ENCODE peak calls at places on chromosomes 4 and X, in six cellular contexts. One of them, this sample, is unnamed.

GRCh38 chr4:178080312-178080711 is 638.1 kb upstream of the AGA start:
- DNase-seq in trophoblast cell: no peak
- DNase-seq in IMR-90: no peak
- DNase-seq in H9: no peak
- DNase-seq in neuronal stem cell: no peak
- DNase-seq in H1: no peak
- DNase-seq in this sample: no peak

GRCh38 chrX:124736553-124737240 is 390.3 kb downstream of the SH2D1A start:
- DNase-seq in trophoblast cell: no peak
- DNase-seq in IMR-90: no peak
- DNase-seq in H9: peak
- DNase-seq in neuronal stem cell: no peak
- DNase-seq in H1: peak
- DNase-seq in this sample: no peak

GRCh38 chr4:29549308-29549707 is 1170.9 kb upstream of the PCDH7 start:
- DNase-seq in trophoblast cell: no peak
- DNase-seq in IMR-90: peak
- DNase-seq in H9: no peak
- DNase-seq in neuronal stem cell: no peak
- DNase-seq in H1: no peak
- DNase-seq in this sample: no peak

GRCh38 chr4:6267573-6267972 is 2.1 kb upstream of the WFS1 start:
- DNase-seq in trophoblast cell: no peak
- DNase-seq in IMR-90: no peak
- DNase-seq in H9: no peak
- DNase-seq in neuronal stem cell: no peak
- DNase-seq in H1: no peak
- DNase-seq in this sample: peak

GRCh38 chrX:22247169-22247568 is 25.5 kb upstream of the CBLL2 start:
- DNase-seq in trophoblast cell: peak
- DNase-seq in IMR-90: peak
- DNase-seq in H9: no peak
- DNase-seq in neuronal stem cell: no peak
- DNase-seq in H1: no peak
- DNase-seq in this sample: no peak

GRCh38 chr4:132218406-132218805 is 930.7 kb upstream of the PCDH10 start:
- DNase-seq in trophoblast cell: no peak
- DNase-seq in IMR-90: peak
- DNase-seq in H9: no peak
- DNase-seq in neuronal stem cell: no peak
- DNase-seq in H1: no peak
- DNase-seq in this sample: no peak

GRCh38 chrX:117711774-117712173 is 404.8 kb downstream of the KLHL13 start:
- DNase-seq in trophoblast cell: no peak
- DNase-seq in IMR-90: no peak
- DNase-seq in H9: no peak
- DNase-seq in neuronal stem cell: no peak
- DNase-seq in H1: no peak
- DNase-seq in this sample: no peak

GRCh38 chr4:52015366-52015765 is 4.8 kb downstream of the LRRC66 start:
- DNase-seq in trophoblast cell: no peak
- DNase-seq in IMR-90: no peak
- DNase-seq in H9: no peak
- DNase-seq in neuronal stem cell: no peak
- DNase-seq in H1: no peak
- DNase-seq in this sample: peak

GRCh38 chr4:66609014-66609413 is 936.3 kb downstream of the CENPC start:
- DNase-seq in trophoblast cell: no peak
- DNase-seq in IMR-90: no peak
- DNase-seq in H9: no peak
- DNase-seq in neuronal stem cell: no peak
- DNase-seq in H1: no peak
- DNase-seq in this sample: no peak

GRCh38 chr4:138561276-138561880 is 319.2 kb upstream of the SLC7A11 start:
- DNase-seq in trophoblast cell: no peak
- DNase-seq in IMR-90: no peak
- DNase-seq in H9: no peak
- DNase-seq in neuronal stem cell: no peak
- DNase-seq in H1: no peak
- DNase-seq in this sample: no peak

GRCh38 chr4:25908491-25908901 is 5.5 kb upstream of the SMIM20 start:
- DNase-seq in trophoblast cell: no peak
- DNase-seq in IMR-90: peak
- DNase-seq in H9: no peak
- DNase-seq in neuronal stem cell: no peak
- DNase-seq in H1: no peak
- DNase-seq in this sample: peak

GRCh38 chr4:58275856-58276255 is 1165.7 kb upstream of the IGFBP7 start:
- DNase-seq in trophoblast cell: peak
- DNase-seq in IMR-90: no peak
- DNase-seq in H9: no peak
- DNase-seq in neuronal stem cell: no peak
- DNase-seq in H1: no peak
- DNase-seq in this sample: no peak

GRCh38 chr4:33924239-33924638 is 2320.1 kb downstream of the ARAP2 start:
- DNase-seq in trophoblast cell: no peak
- DNase-seq in IMR-90: peak
- DNase-seq in H9: peak
- DNase-seq in neuronal stem cell: peak
- DNase-seq in H1: no peak
- DNase-seq in this sample: peak

GRCh38 chr4:7206856-7207567 is 14.7 kb downstream of the SORCS2 start:
- DNase-seq in trophoblast cell: no peak
- DNase-seq in IMR-90: peak
- DNase-seq in H9: peak
- DNase-seq in neuronal stem cell: peak
- DNase-seq in H1: no peak
- DNase-seq in this sample: peak

GRCh38 chr4:3036131-3036952 is 38.0 kb downstream of the HTT-AS start:
- DNase-seq in trophoblast cell: peak
- DNase-seq in IMR-90: no peak
- DNase-seq in H9: no peak
- DNase-seq in neuronal stem cell: no peak
- DNase-seq in H1: no peak
- DNase-seq in this sample: no peak

GRCh38 chrX:47618923-47619485 is 653 bp downstream of the SYN1 start:
- DNase-seq in trophoblast cell: no peak
- DNase-seq in IMR-90: no peak
- DNase-seq in H9: no peak
- DNase-seq in neuronal stem cell: no peak
- DNase-seq in H1: no peak
- DNase-seq in this sample: no peak
- H3K4me2 ChIP-seq in trophoblast cell: peak
- H3K4me2 ChIP-seq in IMR-90: no peak
- H3K4me2 ChIP-seq in H9: no peak
- H3K4me2 ChIP-seq in neuronal stem cell: peak
- H3K4me2 ChIP-seq in H1: peak
- H3K4me2 ChIP-seq in this sample: peak

GRCh38 chr4:146330392-146330791 is 116.1 kb downstream of the REELD1 start:
- DNase-seq in trophoblast cell: no peak
- DNase-seq in IMR-90: peak
- DNase-seq in H9: no peak
- DNase-seq in neuronal stem cell: no peak
- DNase-seq in H1: no peak
- DNase-seq in this sample: no peak

GRCh38 chr4:146333187-146333894 is 119.0 kb downstream of the REELD1 start:
- DNase-seq in trophoblast cell: no peak
- DNase-seq in IMR-90: peak
- DNase-seq in H9: no peak
- DNase-seq in neuronal stem cell: no peak
- DNase-seq in H1: no peak
- DNase-seq in this sample: peak

GRCh38 chr4:146333895-146334262 is 119.5 kb downstream of the REELD1 start:
- DNase-seq in trophoblast cell: no peak
- DNase-seq in IMR-90: no peak
- DNase-seq in H9: no peak
- DNase-seq in neuronal stem cell: no peak
- DNase-seq in H1: no peak
- DNase-seq in this sample: no peak

GRCh38 chr4:146327859-146328258 is 113.5 kb downstream of the REELD1 start:
- DNase-seq in trophoblast cell: no peak
- DNase-seq in IMR-90: no peak
- DNase-seq in H9: no peak
- DNase-seq in neuronal stem cell: no peak
- DNase-seq in H1: no peak
- DNase-seq in this sample: no peak

DNA sequence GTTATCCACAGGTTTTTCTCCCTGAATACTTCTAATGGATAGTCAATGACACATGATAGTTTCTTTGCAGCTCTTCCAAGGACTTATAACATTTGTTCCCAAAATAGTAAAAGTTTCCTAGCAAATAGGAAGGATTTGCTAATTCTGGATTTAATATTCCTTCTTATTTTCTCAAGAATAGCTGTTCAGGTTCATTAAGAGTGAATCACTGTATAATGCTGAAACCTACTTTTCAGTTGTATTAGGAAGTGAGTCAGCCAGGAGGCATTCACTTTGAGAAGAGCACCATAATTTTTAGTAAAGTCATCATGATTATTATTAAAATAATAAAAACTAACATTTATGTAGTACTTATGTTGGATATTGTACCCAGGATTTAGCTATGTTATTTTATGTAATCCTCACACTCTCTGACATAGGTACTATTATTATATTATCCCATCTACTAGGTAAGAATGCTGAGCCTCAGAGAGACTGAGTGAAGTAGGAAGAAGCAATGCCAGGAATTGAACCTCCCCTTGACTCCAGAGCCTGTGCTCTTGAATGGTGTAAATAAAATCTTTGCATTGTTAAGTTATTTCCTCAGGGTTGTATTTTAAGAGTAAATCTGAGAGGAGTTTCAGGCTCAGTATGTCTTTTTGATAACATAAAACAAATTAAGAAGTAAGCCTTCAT is 114.8 kb downstream of the REELD1 start:
- DNase-seq in trophoblast cell: no peak
- DNase-seq in IMR-90: peak
- DNase-seq in H9: no peak
- DNase-seq in neuronal stem cell: no peak
- DNase-seq in H1: no peak
- DNase-seq in this sample: peak
- H3K27ac ChIP-seq in trophoblast cell: no peak
- H3K27ac ChIP-seq in IMR-90: peak
- H3K27ac ChIP-seq in H9: no peak
- H3K27ac ChIP-seq in neuronal stem cell: no peak
- H3K27ac ChIP-seq in H1: no peak
- H3K27ac ChIP-seq in this sample: peak

GRCh38 chr4:115972967-115973366 is 859.5 kb upstream of the NDST4 start:
- DNase-seq in trophoblast cell: no peak
- DNase-seq in IMR-90: no peak
- DNase-seq in H9: no peak
- DNase-seq in neuronal stem cell: no peak
- DNase-seq in H1: no peak
- DNase-seq in this sample: no peak
- H3K14ac ChIP-seq in trophoblast cell: no peak
- H3K14ac ChIP-seq in IMR-90: no peak
- H3K14ac ChIP-seq in H9: no peak
- H3K14ac ChIP-seq in neuronal stem cell: no peak
- H3K14ac ChIP-seq in H1: no peak
- H3K14ac ChIP-seq in this sample: no peak

DNA sequence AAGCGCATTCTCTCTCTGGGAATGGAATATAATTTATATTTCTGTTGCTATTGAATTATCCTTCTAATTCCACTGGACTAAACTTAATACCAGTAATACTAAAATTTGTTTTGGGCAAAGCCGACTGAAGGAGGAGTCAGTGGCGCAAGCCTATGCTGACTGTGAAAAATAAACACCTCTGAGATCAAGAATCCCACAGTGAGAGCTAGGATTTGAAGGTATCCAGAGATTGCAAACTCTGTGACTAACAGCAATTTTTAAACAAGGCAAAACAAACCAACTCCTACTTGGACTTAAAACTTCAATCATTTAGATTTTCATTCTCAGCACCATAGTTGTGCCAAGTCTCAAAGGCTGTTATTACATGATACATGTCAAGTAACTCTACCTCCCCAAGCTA is 109.6 kb upstream of the TBC1D9 start:
- DNase-seq in trophoblast cell: no peak
- DNase-seq in IMR-90: peak
- DNase-seq in H9: no peak
- DNase-seq in neuronal stem cell: no peak
- DNase-seq in H1: no peak
- DNase-seq in this sample: no peak
- H3K4me2 ChIP-seq in trophoblast cell: no peak
- H3K4me2 ChIP-seq in IMR-90: no peak
- H3K4me2 ChIP-seq in H9: no peak
- H3K4me2 ChIP-seq in neuronal stem cell: no peak
- H3K4me2 ChIP-seq in H1: no peak
- H3K4me2 ChIP-seq in this sample: no peak

GRCh38 chrX:41779941-41780340 is 56.0 kb downstream of the GPR82 start:
- DNase-seq in trophoblast cell: no peak
- DNase-seq in IMR-90: no peak
- DNase-seq in H9: no peak
- DNase-seq in neuronal stem cell: no peak
- DNase-seq in H1: no peak
- DNase-seq in this sample: no peak

GRCh38 chrX:41781500-41781899 is 57.5 kb downstream of the GPR82 start:
- DNase-seq in trophoblast cell: no peak
- DNase-seq in IMR-90: peak
- DNase-seq in H9: no peak
- DNase-seq in neuronal stem cell: no peak
- DNase-seq in H1: no peak
- DNase-seq in this sample: peak

GRCh38 chrX:41779058-41779564 is 55.1 kb downstream of the GPR82 start:
- DNase-seq in trophoblast cell: no peak
- DNase-seq in IMR-90: peak
- DNase-seq in H9: no peak
- DNase-seq in neuronal stem cell: no peak
- DNase-seq in H1: no peak
- DNase-seq in this sample: peak
- H3K27ac ChIP-seq in trophoblast cell: no peak
- H3K27ac ChIP-seq in IMR-90: peak
- H3K27ac ChIP-seq in H9: no peak
- H3K27ac ChIP-seq in neuronal stem cell: no peak
- H3K27ac ChIP-seq in H1: no peak
- H3K27ac ChIP-seq in this sample: peak

DNA sequence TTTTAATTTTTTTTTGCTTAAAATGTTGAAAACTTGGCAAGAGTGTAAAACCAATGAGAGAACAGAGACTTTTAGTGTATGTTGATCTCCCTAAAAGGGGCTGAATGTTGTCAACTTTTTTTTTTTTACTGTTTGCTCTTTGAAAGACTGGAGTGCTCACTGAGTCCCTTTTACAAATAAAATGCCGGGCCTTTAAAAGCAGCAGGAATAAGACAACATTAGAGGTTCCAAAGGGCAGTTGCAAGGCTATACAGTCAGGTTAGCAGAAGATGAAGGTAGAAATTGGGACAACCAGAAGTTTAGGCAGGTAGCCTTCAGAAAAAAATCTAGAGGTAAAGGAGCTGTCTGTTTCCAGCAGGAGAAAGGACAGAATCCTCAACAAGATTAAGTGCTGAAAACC is 132.5 kb upstream of the HTR2C start:
- DNase-seq in trophoblast cell: no peak
- DNase-seq in IMR-90: no peak
- DNase-seq in H9: no peak
- DNase-seq in neuronal stem cell: no peak
- DNase-seq in H1: no peak
- DNase-seq in this sample: no peak
- H3K14ac ChIP-seq in trophoblast cell: no peak
- H3K14ac ChIP-seq in IMR-90: no peak
- H3K14ac ChIP-seq in H9: no peak
- H3K14ac ChIP-seq in neuronal stem cell: no peak
- H3K14ac ChIP-seq in H1: no peak
- H3K14ac ChIP-seq in this sample: no peak